ENCODE peak calls at places on chromosome 10, in five cellular contexts. G, Z, I, T and B are unnamed samples.

GRCh38 chr10:107614939-107615665 is 450.6 kb upstream of the SORCS1 start:
- DNase-seq in Z (no peak), G (no peak), I (no peak), T (no peak), B (no peak)

GRCh38 chr10:35643151-35643975 is 1.3 kb upstream of the FZD8 start:
- DNase-seq in T (peak; percentile 81), Z (peak; percentile 74), I (no peak), G (peak; percentile 93), B (no peak)

GRCh38 chr10:30002438-30003266 is 56.7 kb downstream of the JCAD start:
- DNase-seq in G (peak; percentile 92), Z (peak; percentile 80), I (peak; percentile 58), T (peak; percentile 89), B (peak; percentile 2)

GRCh38 chr10:79070091-79070610 is 1.4 kb downstream of the ZMIZ1 start:
- DNase-seq in I (no peak), T (peak; percentile 85), G (peak; percentile 85), Z (peak; percentile 62), B (no peak)

GRCh38 chr10:78889536-78890063 is 179.2 kb upstream of the ZMIZ1 start:
- DNase-seq in I (no peak), G (no peak), Z (no peak), T (no peak), B (no peak)

GRCh38 chr10:81219758-81220157 is 655.2 kb upstream of the NRG3 start:
- DNase-seq in Z (no peak), I (no peak), G (no peak), T (no peak), B (no peak)

GRCh38 chr10:14904316-14904732 is 25.7 kb downstream of the SUV39H2 start:
- DNase-seq in T (peak; percentile 43), Z (no peak), I (peak; percentile 8), G (no peak), B (no peak)

GRCh38 chr10:130335336-130335735 is 199.1 kb downstream of the GLRX3 start:
- DNase-seq in T (no peak), I (no peak), Z (no peak), G (no peak), B (no peak)

GRCh38 chr10:120651000-120651399 is 194.0 kb downstream of the PLPP4 start:
- DNase-seq in G (no peak), Z (no peak), T (no peak), I (no peak), B (no peak)

GRCh38 chr10:78405781-78406180 is 372.1 kb downstream of the RPS24 start:
- DNase-seq in I (no peak), T (no peak), Z (peak; percentile 21), G (peak; percentile 67), B (no peak)

GRCh38 chr10:72470670-72471069 is 116.0 kb upstream of the DNAJB12 start:
- DNase-seq in Z (no peak), I (no peak), G (no peak), T (no peak), B (no peak)

GRCh38 chr10:99527526-99528255 is 5.1 kb upstream of the NKX2-3 start:
- DNase-seq in Z (no peak), I (no peak), G (no peak), T (peak; percentile 58), B (no peak)

GRCh38 chr10:87752571-87752970 is 65.5 kb downstream of the ATAD1 start:
- DNase-seq in I (no peak), G (no peak), Z (no peak), T (no peak), B (no peak)

GRCh38 chr10:79067241-79068202 is 1.2 kb upstream of the ZMIZ1 start:
- DNase-seq in G (peak; percentile 96), I (no peak), Z (peak; percentile 87), T (peak; percentile 97), B (peak; percentile 33)

GRCh38 chr10:34567854-34568253 is 247.2 kb downstream of the PARD3 start:
- DNase-seq in T (peak; percentile 22), I (no peak), G (no peak), Z (no peak), B (no peak)

GRCh38 chr10:124708246-124708779 is 35.9 kb downstream of the FAM53B start:
- DNase-seq in T (peak; percentile 56), G (no peak), Z (no peak), I (no peak), B (no peak)

GRCh38 chr10:22581453-22581852 is 132.9 kb downstream of the PIP4K2A start:
- DNase-seq in G (no peak), T (no peak), Z (no peak), I (no peak), B (no peak)

GRCh38 chr10:126210051-126210651 is 178.1 kb downstream of the ADAM12 start:
- DNase-seq in T (no peak), Z (no peak), I (no peak), G (no peak), B (no peak)

GRCh38 chr10:95350212-95350829 is 59.5 kb upstream of the PDLIM1 start:
- DNase-seq in G (no peak), T (no peak), Z (no peak), I (no peak), B (no peak)

GRCh38 chr10:73759512-73760115 is 15.4 kb downstream of the SEC24C start:
- DNase-seq in I (no peak), Z (peak; percentile 36), T (no peak), G (no peak), B (no peak)

GRCh38 chr10:107611101-107611500 is 446.6 kb upstream of the SORCS1 start:
- DNase-seq in I (no peak), Z (no peak), T (no peak), G (no peak), B (no peak)

GRCh38 chr10:78899996-78900714 is 168.6 kb upstream of the ZMIZ1 start:
- DNase-seq in Z (no peak), T (no peak), G (no peak), I (no peak), B (no peak)

GRCh38 chr10:73801253-73801590 is 10.2 kb downstream of the NDST2 start:
- DNase-seq in I (no peak), G (peak; percentile 69), T (no peak), Z (no peak), B (no peak)

GRCh38 chr10:712089-712488 is 22.6 kb upstream of the DIP2C start:
- DNase-seq in Z (no peak), G (no peak), I (no peak), T (no peak), B (no peak)

GRCh38 chr10:76444034-76444800 is 1012.8 kb downstream of the LRMDA start:
- DNase-seq in I (no peak), G (no peak), T (no peak), Z (peak; percentile 27), B (no peak)

GRCh38 chr10:10782603-10783002 is 235.1 kb upstream of the CELF2 start:
- DNase-seq in I (no peak), G (no peak), Z (no peak), T (no peak), B (no peak)

GRCh38 chr10:87504307-87504666 is 406 bp upstream of the MINPP1 start:
- DNase-seq in T (no peak), G (no peak), I (no peak), Z (no peak), B (no peak)

GRCh38 chr10:132303361-132304115 is 4.2 kb downstream of the STK32C start:
- DNase-seq in T (no peak), Z (no peak), G (peak; percentile 54), I (no peak), B (no peak)

GRCh38 chr10:13789448-13789829 is 202.7 kb downstream of the PRPF18 start:
- DNase-seq in Z (no peak), I (no peak), G (no peak), T (no peak), B (no peak)
- H3K27ac ChIP-seq in Z (no peak overlapping the region), I (no peak overlapping the region), G (peak overlapping the region; percentile 68), T (no peak overlapping the region), B (peak overlapping the region; percentile 66)

GRCh38 chr10:7491230-7491629 is 80.4 kb upstream of the SFMBT2 start:
- DNase-seq in Z (no peak), I (no peak), G (no peak), T (no peak), B (no peak)
- H3K4me1 ChIP-seq in Z (no peaks in the 10 kb centered on the region), I (no peaks in the 10 kb centered on the region), G (no peaks in the 10 kb centered on the region), T (peaks cover 32% of the 10 kb centered on the region), B (no peaks in the 10 kb centered on the region)

DNA sequence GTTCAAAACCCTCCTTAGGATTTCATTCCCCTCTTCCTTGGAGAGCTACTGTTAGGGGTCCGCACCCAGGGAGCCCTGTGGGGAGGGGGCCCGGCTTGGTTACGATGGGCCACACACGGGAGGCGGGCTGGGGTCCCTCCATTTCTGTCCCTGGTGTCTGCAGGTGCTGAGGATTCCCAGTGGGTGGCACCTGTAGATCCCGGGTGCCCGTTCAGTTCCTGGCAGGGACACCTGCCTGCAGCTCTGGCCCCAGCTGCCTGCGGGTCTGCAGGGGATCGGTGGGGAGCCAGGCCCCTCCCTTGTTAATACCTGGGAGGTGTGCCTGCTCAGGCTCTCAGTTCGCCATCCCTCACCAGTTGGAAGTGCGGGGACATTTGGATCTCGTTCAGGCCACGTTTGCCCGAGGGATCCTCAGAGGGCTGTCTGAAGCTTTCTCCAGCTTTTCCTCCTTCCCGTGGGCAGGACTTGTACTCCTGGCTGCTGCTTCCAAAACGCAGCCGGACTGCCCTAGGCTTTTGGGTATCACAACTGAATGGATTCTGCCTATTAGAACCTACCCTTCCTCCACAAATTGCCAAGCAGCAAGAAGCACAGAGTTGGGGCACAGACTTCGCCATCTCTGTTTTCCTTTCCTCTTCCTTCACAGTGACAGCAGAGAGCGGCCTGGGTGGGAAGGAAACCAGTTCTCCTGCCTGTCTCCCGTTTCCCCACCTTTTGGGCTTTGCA is 22.3 kb upstream of the IL15RA start:
- DNase-seq in Z (no peak), T (no peak), G (no peak), I (no peak), B (no peak)
- H3K9me3 ChIP-seq in Z (no peaks in the 10 kb centered on the region), T (no peaks in the 10 kb centered on the region), G (no peaks in the 10 kb centered on the region), I (no peaks in the 10 kb centered on the region), B (no peaks in the 10 kb centered on the region)

GRCh38 chr10:114473776-114474175 is 69.5 kb upstream of the AFAP1L2 start:
- DNase-seq in T (no peak), I (no peak), G (no peak), Z (no peak), B (no peak)
- H3K27ac ChIP-seq in T (no peak overlapping the region), I (no peak overlapping the region), G (no peak overlapping the region), Z (no peak overlapping the region), B (no peak overlapping the region)

GRCh38 chr10:96695975-96696634 is 24.2 kb downstream of the PIK3AP1 start:
- DNase-seq in I (no peak), G (no peak), Z (no peak), T (no peak), B (no peak)
- H3K4me1 ChIP-seq in I (no peaks in the 10 kb centered on the region), G (no peaks in the 10 kb centered on the region), Z (peaks cover 5% of the 10 kb centered on the region), T (peaks cover 4% of the 10 kb centered on the region), B (no peaks in the 10 kb centered on the region)

DNA sequence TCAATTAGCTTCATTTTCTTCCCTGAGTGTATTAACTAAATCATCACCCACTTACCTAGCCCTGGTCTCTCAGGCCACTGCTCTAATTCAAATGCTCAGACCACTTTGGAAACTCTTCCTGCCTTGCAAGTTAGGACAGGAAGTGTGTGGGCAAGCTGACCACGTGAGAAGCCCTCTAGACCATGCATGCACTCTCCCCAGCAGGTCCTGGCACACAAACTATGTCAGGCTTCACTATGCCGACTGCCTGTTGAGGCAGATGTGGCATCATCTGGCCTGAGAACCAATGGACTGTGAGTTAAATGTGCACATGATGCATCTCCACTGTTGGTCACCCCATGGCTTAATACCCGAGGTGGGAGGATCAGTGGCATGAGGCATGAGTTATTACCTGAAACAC is 439.6 kb downstream of the GRID1 start:
- DNase-seq in G (no peak), T (no peak), I (no peak), Z (no peak), B (no peak)
- H3K9me3 ChIP-seq in G (no peaks in the 10 kb centered on the region), T (no peaks in the 10 kb centered on the region), I (no peaks in the 10 kb centered on the region), Z (no peaks in the 10 kb centered on the region), B (no peaks in the 10 kb centered on the region)